ENCODE peak calls at places on chromosome 19, in five cellular contexts. G is stimulated activated naive CD4-positive, alpha-beta T cell treated with Interleukin-2 at 50 U/mL for 16 hours; N is iris pigment epithelial cell; A is posterior vena cava; Z is cerebellar cortex. I is an unnamed sample.
A peak's percentile ranks its signal among the peaks of the same experiment; 100 is the strongest.

GRCh38 chr19:34487651-34488051 is 6.1 kb downstream of the WTIP start:
- DNase-seq in Z (no peak), G (no peak), A (peak; percentile 47), N (no peak), I (no peak)

GRCh38 chr19:51158474-51159129 is 16.5 kb downstream of the SIGLEC7 start:
- DNase-seq in G (peak; percentile 64), Z (peak; percentile 43), N (peak; percentile 21), A (no peak), I (no peak)

GRCh38 chr19:32404213-32404938 is 1.2 kb upstream of the DPY19L3 start:
- DNase-seq in A (no peak), G (no peak), N (peak; percentile 25), Z (peak; percentile 20), I (no peak)

GRCh38 chr19:2016041-2016807 is 710 bp upstream of the BTBD2 start:
- DNase-seq in N (peak; percentile 81), A (peak; percentile 87), G (peak; percentile 50), Z (peak; percentile 89), I (peak; percentile 46)

GRCh38 chr19:13621413-13621812 is 115.1 kb upstream of the CACNA1A start:
- DNase-seq in G (peak; percentile 17), N (peak; percentile 76), Z (no peak), A (no peak), I (no peak)

GRCh38 chr19:3851254-3852176 is 17.3 kb downstream of the ZFR2 start:
- DNase-seq in N (peak; percentile 21), A (no peak), Z (no peak), G (no peak), I (no peak)

GRCh38 chr19:50777830-50778303 is 7.6 kb downstream of the GPR32 start:
- DNase-seq in Z (no peak), G (no peak), N (peak; percentile 50), A (no peak), I (no peak)

GRCh38 chr19:28290963-28291657 is 921.8 kb downstream of the UQCRFS1 start:
- DNase-seq in Z (no peak), A (no peak), G (no peak), N (no peak), I (no peak)

GRCh38 chr19:22260499-22260898 is 25.7 kb upstream of the ZNF729 start:
- DNase-seq in G (no peak), A (no peak), N (no peak), Z (no peak), I (no peak)

GRCh38 chr19:17624314-17624991 is 63.7 kb downstream of the UNC13A start:
- DNase-seq in G (no peak), A (no peak), N (no peak), Z (no peak), I (no peak)

GRCh38 chr19:1237027-1237659 is 662 bp downstream of the CBARP start:
- DNase-seq in G (no peak), N (no peak), Z (no peak), A (no peak), I (no peak)

GRCh38 chr19:33447336-33448158 is 74.0 kb downstream of the CEBPG start:
- DNase-seq in G (no peak), N (no peak), Z (no peak), A (peak; percentile 64), I (no peak)

GRCh38 chr19:45215391-45216191 is 29.6 kb downstream of the EXOC3L2 start:
- DNase-seq in Z (no peak), N (no peak), A (peak; percentile 81), G (no peak), I (no peak)

GRCh38 chr19:47633516-47633915 is 24.6 kb downstream of the BICRA start:
- DNase-seq in N (no peak), G (no peak), Z (no peak), A (no peak), I (no peak)

GRCh38 chr19:30645946-30646577 is 273.9 kb downstream of the ZNF536 start:
- DNase-seq in G (no peak), A (no peak), N (no peak), Z (no peak), I (no peak)

GRCh38 chr19:48636859-48637448 is at the start of gene DBP:
- DNase-seq in Z (no peak), G (no peak), N (no peak), A (peak; percentile 87), I (no peak)

GRCh38 chr19:1942078-1942933 is 1.3 kb downstream of the CSNK1G2 start:
- DNase-seq in N (peak; percentile 83), A (peak; percentile 91), Z (peak; percentile 57), G (peak; percentile 69), I (peak; percentile 42)

GRCh38 chr19:39246951-39247669 is 1.5 kb downstream of the IFNL4 start:
- DNase-seq in N (peak; percentile 32), A (no peak), G (peak; percentile 10), Z (peak; percentile 34), I (no peak)

GRCh38 chr19:18093439-18094161 is 4.0 kb upstream of the MAST3 start:
- DNase-seq in N (peak; percentile 37), G (no peak), Z (peak; percentile 70), A (no peak), I (no peak)

GRCh38 chr19:46478356-46478986 is 7.1 kb upstream of the PNMA8A start:
- DNase-seq in A (no peak), N (peak; percentile 41), Z (no peak), G (no peak), I (no peak)

GRCh38 chr19:36488118-36488815 is 1.1 kb downstream of the ZNF566 start:
- DNase-seq in Z (no peak), N (peak; percentile 26), A (no peak), G (no peak), I (no peak)

GRCh38 chr19:17105548-17105947 is 30.0 kb downstream of the MYO9B start:
- DNase-seq in A (no peak), G (no peak), N (no peak), Z (no peak), I (peak; percentile 53)

GRCh38 chr19:36032251-36033104 is at the start of gene CLIP3:
- DNase-seq in A (peak; percentile 90), N (peak; percentile 48), Z (peak; percentile 79), G (no peak), I (no peak)

GRCh38 chr19:30131722-30132291 is 189.8 kb downstream of the URI1 start:
- DNase-seq in A (no peak), G (no peak), N (no peak), Z (no peak), I (no peak)

GRCh38 chr19:48656840-48657474 is 11.0 kb upstream of the CA11 start:
- DNase-seq in A (no peak), G (no peak), Z (peak; percentile 36), N (peak; percentile 81), I (no peak)

GRCh38 chr19:28486934-28487333 is 726.0 kb downstream of the UQCRFS1 start:
- DNase-seq in A (no peak), G (no peak), N (no peak), Z (no peak), I (no peak)

GRCh38 chr19:46698395-46699321 is 18.3 kb downstream of the PRKD2 start:
- DNase-seq in Z (no peak), N (no peak), G (no peak), A (no peak), I (no peak)

GRCh38 chr19:48619692-48620565 is 623 bp downstream of the SPHK2 start:
- DNase-seq in Z (no peak), N (no peak), A (no peak), G (no peak), I (no peak)

GRCh38 chr19:30135797-30136196 is 193.8 kb downstream of the URI1 start:
- DNase-seq in Z (no peak), N (no peak), G (no peak), A (peak; percentile 31), I (no peak)

GRCh38 chr19:677201-677600 is 1.0 kb downstream of the FSTL3 start:
- DNase-seq in A (peak; percentile 94), Z (no peak), N (peak; percentile 88), G (no peak), I (no peak)

GRCh38 chr19:51020988-51021651 is 1.6 kb upstream of the KLK10 start:
- DNase-seq in G (no peak), Z (peak; percentile 75), N (peak; percentile 63), A (no peak), I (no peak)

GRCh38 chr19:19214892-19215291 is 3.1 kb downstream of the NCAN start:
- DNase-seq in N (peak; percentile 22), A (no peak), G (no peak), Z (no peak), I (no peak)

GRCh38 chr19:3369337-3370213 is 3.2 kb downstream of the NFIC start:
- DNase-seq in A (peak; percentile 92), N (peak; percentile 54), Z (peak; percentile 60), G (no peak), I (no peak)

GRCh38 chr19:17332677-17333581 is 1.7 kb downstream of the ANO8 start:
- DNase-seq in N (peak; percentile 58), G (peak; percentile 25), A (no peak), Z (peak; percentile 79), I (peak; percentile 40)

GRCh38 chr19:27824108-27824507 is 1388.8 kb downstream of the UQCRFS1 start:
- DNase-seq in Z (no peak), A (no peak), N (no peak), G (no peak), I (no peak)